ENCODE peak calls at places on chromosomes 1 and 21, in six cellular contexts. X is endodermal cell, A is GM13977, Q is omental fat pad, I is activated B cell treated with CpG ODN at 0.5 μM for 24 hours, M is AG09319. O is an unnamed sample.

GRCh38 chr1:209560952-209561351 is 22.6 kb upstream of the CAMK1G start:
- DNase-seq in Q (no peak), X (no peak), M (no peak), A (no peak), I (no peak), O (no peak)

GRCh38 chr1:43834280-43835140 is 99.1 kb upstream of the ARTN start:
- DNase-seq in Q (no peak), I (no peak), M (no peak), A (no peak), X (no peak), O (no peak)

GRCh38 chr1:45979074-45979777 is 153.2 kb downstream of the PIK3R3 start:
- DNase-seq in X (no peak), A (no peak), I (no peak), Q (no peak), M (no peak), O (no peak)

GRCh38 chr1:70504176-70504820 is 93.2 kb downstream of the CTH start:
- DNase-seq in Q (no peak), X (no peak), M (no peak), A (peak), I (no peak), O (no peak)

GRCh38 chr1:149917590-149918144 is at the start of gene SV2A:
- DNase-seq in A (no peak), Q (no peak), X (peak), M (peak), I (no peak), O (peak)

GRCh38 chr1:1399870-1400575 is 888 bp upstream of the CCNL2 start:
- DNase-seq in M (no peak), A (no peak), Q (no peak), X (peak), I (no peak), O (no peak)

GRCh38 chr1:5448486-5448885 is 543.7 kb downstream of the NPHP4 start:
- DNase-seq in I (no peak), X (peak), Q (no peak), M (no peak), A (no peak), O (no peak)

GRCh38 chr1:107588321-107588720 is 376.7 kb downstream of the VAV3 start:
- DNase-seq in M (no peak), Q (no peak), A (no peak), X (no peak), I (no peak), O (no peak)

GRCh38 chr1:197519741-197520334 is 251.8 kb downstream of the CRB1 start:
- DNase-seq in A (no peak), I (no peak), Q (no peak), X (no peak), M (no peak), O (no peak)

GRCh38 chr1:164718821-164719220 is 159.8 kb downstream of the PBX1 start:
- DNase-seq in A (no peak), X (no peak), I (no peak), M (no peak), Q (no peak), O (no peak)

GRCh38 chr1:211648980-211649934 is 26.2 kb downstream of the NEK2 start:
- DNase-seq in A (peak), M (no peak), I (no peak), Q (no peak), X (no peak), O (no peak)

GRCh38 chr21:32917392-32918135 is 108.2 kb upstream of the OLIG2 start:
- DNase-seq in A (no peak), I (no peak), M (no peak), X (no peak), Q (no peak), O (no peak)

GRCh38 chr1:955439-955838 is 3.6 kb downstream of the NOC2L start:
- DNase-seq in Q (no peak), M (no peak), I (no peak), A (no peak), X (no peak), O (no peak)

GRCh38 chr1:228862542-228863505 is 127.5 kb downstream of the RHOU start:
- DNase-seq in X (no peak), M (no peak), Q (no peak), I (no peak), A (no peak), O (no peak)

GRCh38 chr1:11741919-11742598 is 6.1 kb downstream of the AGTRAP start:
- DNase-seq in A (no peak), I (no peak), Q (no peak), M (no peak), X (peak), O (no peak)

GRCh38 chr1:117258791-117259190 is 48.1 kb upstream of the VTCN1 start:
- DNase-seq in X (no peak), A (no peak), I (no peak), M (no peak), Q (no peak), O (no peak)

GRCh38 chr21:43602277-43603229 is 56.7 kb downstream of the HSF2BP start:
- DNase-seq in Q (no peak), X (no peak), M (no peak), A (no peak), I (no peak), O (no peak)

GRCh38 chr1:30038134-30039025 is 685.0 kb downstream of the MATN1 start:
- DNase-seq in I (no peak), M (no peak), A (no peak), X (peak), Q (no peak), O (no peak)

GRCh38 chr1:64223329-64224151 is 20.1 kb downstream of the UBE2U start:
- DNase-seq in I (no peak), M (peak), Q (no peak), A (peak), X (no peak), O (no peak)

GRCh38 chr1:22229374-22229773 is 86.5 kb upstream of the WNT4 start:
- DNase-seq in I (no peak), Q (no peak), A (no peak), X (no peak), M (no peak), O (no peak)

GRCh38 chr1:93827128-93827527 is 51.9 kb downstream of the DNTTIP2 start:
- DNase-seq in X (no peak), A (no peak), I (no peak), M (no peak), Q (no peak), O (no peak)

GRCh38 chr1:94650301-94650700 is 108.7 kb upstream of the F3 start:
- DNase-seq in I (no peak), X (no peak), Q (no peak), A (no peak), M (no peak), O (no peak)

GRCh38 chr1:162404550-162405160 is 7.3 kb downstream of the SH2D1B start:
- DNase-seq in Q (no peak), I (no peak), X (no peak), A (no peak), M (no peak), O (no peak)

GRCh38 chr1:221117548-221117951 is 238.3 kb downstream of the HLX start:
- DNase-seq in X (no peak), M (peak), A (no peak), Q (no peak), I (no peak), O (no peak)

GRCh38 chr1:33300673-33301072 is 20.2 kb downstream of the A3GALT2 start:
- DNase-seq in Q (no peak), M (peak), A (no peak), X (no peak), I (no peak), O (no peak)

GRCh38 chr1:151001592-151001991 is 5.1 kb downstream of the MINDY1 start:
- DNase-seq in Q (no peak), M (no peak), A (no peak), I (no peak), X (no peak), O (no peak)

GRCh38 chr1:33177996-33178540 is 3.8 kb downstream of the TRIM62 start:
- DNase-seq in M (no peak), I (no peak), X (peak), A (no peak), Q (no peak), O (peak)

GRCh38 chr21:15638856-15639549 is 90.8 kb upstream of the USP25 start:
- DNase-seq in A (no peak), M (no peak), Q (no peak), I (no peak), X (no peak), O (no peak)

GRCh38 chr1:12422488-12422887 is 192.7 kb downstream of the VPS13D start:
- DNase-seq in Q (no peak), A (no peak), X (no peak), I (no peak), M (no peak), O (no peak)

GRCh38 chr1:17213433-17214148 is 8.7 kb downstream of the PADI1 start:
- DNase-seq in M (no peak), Q (no peak), A (no peak), I (no peak), X (no peak), O (no peak)

GRCh38 chr1:167909691-167910180 is 4.2 kb downstream of the ADCY10 start:
- DNase-seq in A (no peak), Q (no peak), I (no peak), M (no peak), X (no peak), O (no peak)

GRCh38 chr1:14392887-14393365 is 205.6 kb upstream of the KAZN start:
- DNase-seq in M (no peak), A (no peak), X (no peak), I (no peak), Q (no peak), O (no peak)

GRCh38 chr1:161092621-161093028 is 3.3 kb upstream of the NECTIN4 start:
- DNase-seq in I (no peak), A (peak), M (no peak), Q (no peak), X (peak), O (no peak)

GRCh38 chr1:26994772-26995625 is 1.5 kb downstream of the TRNP1 start:
- DNase-seq in Q (no peak), X (peak), I (no peak), M (no peak), A (no peak), O (no peak)

GRCh38 chr1:86245566-86246190 is 89.1 kb upstream of the COL24A1 start:
- DNase-seq in M (no peak), X (no peak), I (no peak), A (no peak), Q (no peak), O (no peak)

GRCh38 chr1:1677718-1678580 is 14.6 kb downstream of the SLC35E2B start:
- DNase-seq in A (peak), I (peak), X (no peak), Q (no peak), M (no peak), O (no peak)

GRCh38 chr1:226310637-226311195 is 1.8 kb upstream of the LIN9 start:
- DNase-seq in X (no peak), Q (no peak), M (no peak), A (no peak), I (no peak), O (no peak)

GRCh38 chr1:244150071-244150470 is 99.0 kb downstream of the ZBTB18 start:
- DNase-seq in A (no peak), Q (no peak), M (no peak), I (no peak), X (no peak), O (no peak)

GRCh38 chr1:201181323-201181722 is 9.3 kb upstream of the IGFN1 start:
- DNase-seq in A (no peak), I (no peak), X (no peak), Q (no peak), M (no peak), O (no peak)

GRCh38 chr1:214637722-214638473 is 34.9 kb downstream of the CENPF start:
- DNase-seq in M (peak), X (peak), I (no peak), A (peak), Q (no peak), O (no peak)

GRCh38 chr21:46285761-46286667 is at the start of gene YBEY:
- DNase-seq in M (peak), I (peak), X (peak), Q (peak), A (peak), O (peak)
- TF ChIP-seq CTCF in M (peak), I (no peak), X (peak), Q (no peak), A (peak), O (peak)

GRCh38 chr1:96541491-96541890 is 180.1 kb upstream of the PTBP2 start:
- DNase-seq in I (no peak), X (no peak), Q (no peak), A (no peak), M (no peak), O (no peak)

GRCh38 chr1:96536576-96536975 is 185.0 kb upstream of the PTBP2 start:
- DNase-seq in I (no peak), Q (no peak), A (no peak), X (no peak), M (no peak), O (no peak)

GRCh38 chr1:96538883-96539282 is 182.7 kb upstream of the PTBP2 start:
- DNase-seq in A (no peak), M (peak), X (no peak), I (no peak), Q (no peak), O (no peak)

GRCh38 chr1:96533820-96534219 is 187.8 kb upstream of the PTBP2 start:
- DNase-seq in Q (no peak), M (peak), A (no peak), X (no peak), I (no peak), O (no peak)

GRCh38 chr1:96538001-96538649 is 183.5 kb upstream of the PTBP2 start:
- DNase-seq in M (no peak), I (no peak), Q (no peak), X (peak), A (no peak), O (no peak)
- TF ChIP-seq CTCF in M (peak), I (no peak), Q (no peak), X (peak), A (no peak), O (no peak)

DNA sequence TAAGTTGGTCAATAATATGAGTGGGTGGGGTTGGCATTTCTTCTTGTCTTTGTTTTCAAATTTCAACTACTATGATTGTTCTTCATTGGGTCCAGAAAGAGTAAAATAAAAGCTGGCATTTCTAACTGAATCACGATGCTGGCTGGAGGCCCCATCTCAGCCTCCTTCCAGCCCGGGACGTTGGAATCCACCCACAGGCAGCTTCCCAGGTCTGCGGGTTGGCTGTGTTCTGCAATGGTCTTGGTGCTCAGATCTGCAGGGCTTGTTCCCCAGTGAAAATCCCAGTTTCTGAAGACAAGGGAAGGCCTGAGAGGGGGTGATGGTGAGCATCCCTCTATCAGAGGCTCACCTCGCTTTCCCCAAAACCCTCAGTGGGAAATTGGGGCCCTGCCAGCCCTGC is 54.7 kb upstream of the ARHGEF16 start:
- DNase-seq in M (no peak), X (no peak), I (no peak), A (no peak), Q (no peak), O (no peak)
- TF ChIP-seq CTCF in M (no peak), X (no peak), I (no peak), A (no peak), Q (no peak), O (no peak)

GRCh38 chr1:155322571-155322952 is 1.9 kb downstream of the RUSC1 start:
- DNase-seq in A (peak), X (no peak), M (no peak), Q (no peak), I (no peak), O (peak)

GRCh38 chr1:155321577-155322497 is 1.1 kb downstream of the RUSC1 start:
- DNase-seq in Q (no peak), I (no peak), X (peak), A (no peak), M (no peak), O (no peak)

GRCh38 chr1:155324041-155324716 is 3.5 kb downstream of the RUSC1 start:
- DNase-seq in X (peak), A (peak), M (peak), I (peak), Q (peak), O (peak)

GRCh38 chr1:155323729-155324040 is 3.0 kb downstream of the RUSC1 start:
- DNase-seq in I (peak), Q (no peak), M (peak), A (peak), X (peak), O (peak)

GRCh38 chr1:155322953-155323728 is 2.4 kb downstream of the RUSC1 start:
- DNase-seq in I (peak), M (peak), Q (peak), A (peak), X (peak), O (peak)
- TF ChIP-seq CTCF in I (no peak), M (peak), Q (peak), A (peak), X (peak), O (peak)

GRCh38 chr1:183470961-183471747 is 1.1 kb upstream of the SMG7 start:
- DNase-seq in A (peak), X (peak), Q (peak), M (peak), I (peak), O (peak)
- TF ChIP-seq CTCF in A (peak), X (peak), Q (no peak), M (no peak), I (no peak), O (no peak)

GRCh38 chr1:227730630-227731151 is 4.4 kb downstream of the JMJD4 start:
- DNase-seq in Q (no peak), I (no peak), A (no peak), M (no peak), X (no peak), O (no peak)
- TF ChIP-seq CTCF in Q (no peak), I (no peak), A (no peak), M (no peak), X (peak), O (peak)

GRCh38 chr1:230441630-230442029 is 15.5 kb upstream of the PGBD5 start:
- DNase-seq in Q (no peak), X (peak), I (no peak), A (no peak), M (no peak), O (no peak)
- TF ChIP-seq CTCF in Q (no peak), X (peak), I (no peak), A (no peak), M (no peak), O (no peak)

DNA sequence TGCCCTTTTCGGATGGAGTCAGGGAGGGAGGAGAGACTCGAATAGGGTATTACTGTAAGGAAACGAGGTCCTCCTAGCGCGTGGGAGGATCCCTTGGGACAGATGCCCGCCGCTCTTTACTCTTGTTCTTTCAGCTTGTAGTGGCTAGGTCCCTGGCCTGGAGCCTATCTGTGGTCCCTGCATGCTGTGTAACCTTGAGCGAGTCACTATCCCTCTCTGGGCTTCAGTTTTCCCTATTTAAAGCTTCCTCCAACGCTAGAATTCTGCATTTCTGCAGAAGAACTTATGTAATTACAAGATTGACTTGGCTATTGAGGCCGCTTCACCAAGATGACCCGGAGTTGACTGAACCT is 744 bp downstream of the MIER1 start:
- DNase-seq in X (no peak), M (no peak), A (no peak), Q (no peak), I (no peak), O (no peak)
- TF ChIP-seq CTCF in X (no peak), M (no peak), A (no peak), Q (no peak), I (no peak), O (no peak)